ENCODE peak calls at places on chromosomes 16 and 17, in nine cellular contexts. O, D, J, B, X, C, P, S and A are unnamed samples.

GRCh38 chr16:79843631-79844043 is 243.1 kb upstream of the MAF start:
- DNase-seq in X (no peak), P (no peak), B (no peak), C (no peak), D (no peak), J (peak), O (no peak), S (no peak), A (no peak)

GRCh38 chr16:22318690-22319358 is 21.6 kb downstream of the POLR3E start:
- DNase-seq in O (no peak), C (peak), X (peak), J (peak), D (peak), P (peak), S (no peak), B (no peak), A (peak)

GRCh38 chr17:49031965-49032928 is 35.1 kb downstream of the IGF2BP1 start:
- DNase-seq in J (peak), B (no peak), P (peak), O (no peak), C (peak), X (peak), D (no peak), S (peak), A (peak)

GRCh38 chr16:52912565-52913173 is 140.0 kb downstream of the CHD9NB start:
- DNase-seq in P (peak), S (no peak), J (peak), D (peak), B (peak), C (no peak), X (no peak), O (peak), A (no peak)

GRCh38 chr16:57032931-57033330 is 43.6 kb downstream of the NLRC5 start:
- DNase-seq in J (no peak), D (no peak), O (no peak), P (no peak), C (no peak), X (no peak), S (no peak), B (no peak), A (no peak)

GRCh38 chr17:39923836-39924690 is 3.3 kb downstream of the ORMDL3 start:
- DNase-seq in P (no peak), S (no peak), X (no peak), D (no peak), B (no peak), O (no peak), J (no peak), C (no peak), A (no peak)

GRCh38 chr17:77677637-77678036 is 280.9 kb upstream of the TNRC6C start:
- DNase-seq in C (no peak), O (no peak), P (no peak), X (no peak), S (no peak), D (no peak), J (no peak), B (no peak), A (no peak)

GRCh38 chr17:40038882-40039513 is 15.2 kb downstream of the MED24 start:
- DNase-seq in C (no peak), X (no peak), S (peak), P (peak), J (no peak), O (peak), B (peak), D (no peak), A (no peak)

GRCh38 chr16:59697236-59697635 is 963.1 kb upstream of the GOT2 start:
- DNase-seq in O (no peak), S (no peak), J (no peak), X (no peak), P (no peak), D (no peak), C (no peak), B (no peak), A (no peak)

GRCh38 chr17:17565471-17566365 is 25.8 kb downstream of the PEMT start:
- DNase-seq in P (no peak), X (no peak), J (no peak), S (no peak), O (no peak), C (no peak), B (no peak), D (no peak), A (no peak)

GRCh38 chr16:55443434-55443833 is 35.6 kb upstream of the MMP2 start:
- DNase-seq in X (no peak), D (no peak), P (no peak), O (no peak), B (no peak), S (no peak), C (no peak), J (no peak), A (no peak)

GRCh38 chr16:71565812-71566700 is 10.8 kb downstream of the TAT start:
- DNase-seq in P (no peak), D (no peak), C (no peak), X (no peak), J (no peak), B (no peak), O (no peak), S (no peak), A (no peak)

GRCh38 chr17:19629449-19629848 is 19.1 kb upstream of the ALDH3A2 start:
- DNase-seq in B (no peak), P (no peak), C (no peak), X (no peak), S (no peak), D (no peak), O (no peak), J (no peak), A (no peak)

GRCh38 chr16:58461056-58461455 is 38.9 kb upstream of the NDRG4 start:
- DNase-seq in X (no peak), J (no peak), D (no peak), O (no peak), B (no peak), C (no peak), P (no peak), S (no peak), A (no peak)